ENCODE peak calls at places on chromosomes 3 and 15, in seven cellular contexts. One of them, this sample, is unnamed.
A peak's percentile ranks its signal among the peaks of the same experiment; 100 is the strongest.

GRCh38 chr3:170614214-170614966 is 28.5 kb upstream of the SLC7A14 start:
- DNase-seq in Panc1: peak; percentile 61
- DNase-seq in coronary artery: no peak
- DNase-seq in tibial nerve: peak; percentile 32
- DNase-seq in BJ: peak; percentile 57
- DNase-seq in spleen: no peak
- DNase-seq in choroid plexus epithelial cell: peak; percentile 83
- DNase-seq in this sample: peak; percentile 91

GRCh38 chr3:41898631-41899030 is 63.3 kb downstream of the ULK4 start:
- DNase-seq in Panc1: no peak
- DNase-seq in coronary artery: no peak
- DNase-seq in tibial nerve: no peak
- DNase-seq in BJ: no peak
- DNase-seq in spleen: no peak
- DNase-seq in choroid plexus epithelial cell: no peak
- DNase-seq in this sample: no peak

GRCh38 chr3:188176884-188177283 is 22.9 kb downstream of the LPP start:
- DNase-seq in Panc1: no peak
- DNase-seq in coronary artery: no peak
- DNase-seq in tibial nerve: no peak
- DNase-seq in BJ: no peak
- DNase-seq in spleen: no peak
- DNase-seq in choroid plexus epithelial cell: no peak
- DNase-seq in this sample: no peak

GRCh38 chr3:141275973-141276372 is 44.3 kb downstream of the PXYLP1 start:
- DNase-seq in Panc1: peak; percentile 48
- DNase-seq in coronary artery: peak; percentile 8
- DNase-seq in tibial nerve: no peak
- DNase-seq in BJ: no peak
- DNase-seq in spleen: no peak
- DNase-seq in choroid plexus epithelial cell: peak; percentile 80
- DNase-seq in this sample: peak; percentile 100

GRCh38 chr15:89556413-89557262 is 18.6 kb upstream of the TICRR start:
- DNase-seq in Panc1: peak; percentile 60
- DNase-seq in coronary artery: no peak
- DNase-seq in tibial nerve: peak; percentile 73
- DNase-seq in BJ: peak; percentile 19
- DNase-seq in spleen: no peak
- DNase-seq in choroid plexus epithelial cell: peak; percentile 90
- DNase-seq in this sample: peak; percentile 79

GRCh38 chr3:4751057-4752051 is 227.9 kb upstream of the BHLHE40 start:
- DNase-seq in Panc1: no peak
- DNase-seq in coronary artery: no peak
- DNase-seq in tibial nerve: no peak
- DNase-seq in BJ: peak; percentile 86
- DNase-seq in spleen: no peak
- DNase-seq in choroid plexus epithelial cell: peak; percentile 87
- DNase-seq in this sample: peak; percentile 91

GRCh38 chr15:75238150-75238549 is 20.0 kb upstream of the GOLGA6C start:
- DNase-seq in Panc1: no peak
- DNase-seq in coronary artery: no peak
- DNase-seq in tibial nerve: no peak
- DNase-seq in BJ: no peak
- DNase-seq in spleen: peak; percentile 15
- DNase-seq in choroid plexus epithelial cell: no peak
- DNase-seq in this sample: no peak

GRCh38 chr3:134885877-134886621 is 91.0 kb downstream of the EPHB1 start:
- DNase-seq in Panc1: no peak
- DNase-seq in coronary artery: no peak
- DNase-seq in tibial nerve: no peak
- DNase-seq in BJ: peak; percentile 30
- DNase-seq in spleen: peak; percentile 7
- DNase-seq in choroid plexus epithelial cell: no peak
- DNase-seq in this sample: peak; percentile 32

GRCh38 chr3:176992565-176992964 is 204.7 kb downstream of the TBL1XR1 start:
- DNase-seq in Panc1: no peak
- DNase-seq in coronary artery: no peak
- DNase-seq in tibial nerve: no peak
- DNase-seq in BJ: no peak
- DNase-seq in spleen: no peak
- DNase-seq in choroid plexus epithelial cell: no peak
- DNase-seq in this sample: no peak

GRCh38 chr3:129054605-129055104 is 5.9 kb upstream of the GP9 start:
- DNase-seq in Panc1: no peak
- DNase-seq in coronary artery: no peak
- DNase-seq in tibial nerve: no peak
- DNase-seq in BJ: no peak
- DNase-seq in spleen: peak; percentile 5
- DNase-seq in choroid plexus epithelial cell: peak; percentile 16
- DNase-seq in this sample: no peak

GRCh38 chr3:128786434-128787020 is 60.5 kb downstream of the RAB7A start:
- DNase-seq in Panc1: no peak
- DNase-seq in coronary artery: no peak
- DNase-seq in tibial nerve: no peak
- DNase-seq in BJ: no peak
- DNase-seq in spleen: no peak
- DNase-seq in choroid plexus epithelial cell: no peak
- DNase-seq in this sample: no peak

GRCh38 chr3:15501126-15501525 is 20.4 kb downstream of the COLQ start:
- DNase-seq in Panc1: no peak
- DNase-seq in coronary artery: no peak
- DNase-seq in tibial nerve: no peak
- DNase-seq in BJ: no peak
- DNase-seq in spleen: no peak
- DNase-seq in choroid plexus epithelial cell: no peak
- DNase-seq in this sample: no peak

GRCh38 chr3:133591271-133591742 is 17.8 kb downstream of the CDV3 start:
- DNase-seq in Panc1: no peak
- DNase-seq in coronary artery: no peak
- DNase-seq in tibial nerve: no peak
- DNase-seq in BJ: no peak
- DNase-seq in spleen: no peak
- DNase-seq in choroid plexus epithelial cell: peak; percentile 46
- DNase-seq in this sample: peak; percentile 56

GRCh38 chr3:164903820-164904451 is 174.4 kb downstream of the SI start:
- DNase-seq in Panc1: no peak
- DNase-seq in coronary artery: no peak
- DNase-seq in tibial nerve: no peak
- DNase-seq in BJ: no peak
- DNase-seq in spleen: no peak
- DNase-seq in choroid plexus epithelial cell: no peak
- DNase-seq in this sample: no peak

GRCh38 chr3:88003115-88003755 is 55.6 kb downstream of the CGGBP1 start:
- DNase-seq in Panc1: no peak
- DNase-seq in coronary artery: no peak
- DNase-seq in tibial nerve: peak; percentile 50
- DNase-seq in BJ: peak; percentile 8
- DNase-seq in spleen: no peak
- DNase-seq in choroid plexus epithelial cell: peak; percentile 77
- DNase-seq in this sample: peak; percentile 66

GRCh38 chr3:69460034-69460433 is 74.1 kb upstream of the FRMD4B start:
- DNase-seq in Panc1: no peak
- DNase-seq in coronary artery: no peak
- DNase-seq in tibial nerve: no peak
- DNase-seq in BJ: no peak
- DNase-seq in spleen: no peak
- DNase-seq in choroid plexus epithelial cell: no peak
- DNase-seq in this sample: no peak

GRCh38 chr15:69848551-69849231 is 249.0 kb downstream of the TLE3 start:
- DNase-seq in Panc1: no peak
- DNase-seq in coronary artery: no peak
- DNase-seq in tibial nerve: no peak
- DNase-seq in BJ: no peak
- DNase-seq in spleen: no peak
- DNase-seq in choroid plexus epithelial cell: no peak
- DNase-seq in this sample: peak; percentile 30

GRCh38 chr3:111947179-111947727 is 31.6 kb upstream of the ABHD10 start:
- DNase-seq in Panc1: no peak
- DNase-seq in coronary artery: no peak
- DNase-seq in tibial nerve: no peak
- DNase-seq in BJ: peak; percentile 71
- DNase-seq in spleen: no peak
- DNase-seq in choroid plexus epithelial cell: peak; percentile 73
- DNase-seq in this sample: no peak

GRCh38 chr3:152071924-152072323 is 196.8 kb upstream of the MBNL1 start:
- DNase-seq in Panc1: no peak
- DNase-seq in coronary artery: no peak
- DNase-seq in tibial nerve: no peak
- DNase-seq in BJ: no peak
- DNase-seq in spleen: no peak
- DNase-seq in choroid plexus epithelial cell: peak; percentile 86
- DNase-seq in this sample: peak; percentile 55

GRCh38 chr3:195451373-195452000 is 8.7 kb upstream of the ACAP2 start:
- DNase-seq in Panc1: no peak
- DNase-seq in coronary artery: no peak
- DNase-seq in tibial nerve: no peak
- DNase-seq in BJ: no peak
- DNase-seq in spleen: no peak
- DNase-seq in choroid plexus epithelial cell: no peak
- DNase-seq in this sample: no peak

GRCh38 chr3:136979684-136980083 is 21.9 kb downstream of the IL20RB start:
- DNase-seq in Panc1: no peak
- DNase-seq in coronary artery: no peak
- DNase-seq in tibial nerve: no peak
- DNase-seq in BJ: no peak
- DNase-seq in spleen: no peak
- DNase-seq in choroid plexus epithelial cell: no peak
- DNase-seq in this sample: peak; percentile 74

GRCh38 chr3:110026421-110026820 is 689.1 kb upstream of the DPPA4 start:
- DNase-seq in Panc1: no peak
- DNase-seq in coronary artery: no peak
- DNase-seq in tibial nerve: no peak
- DNase-seq in BJ: no peak
- DNase-seq in spleen: no peak
- DNase-seq in choroid plexus epithelial cell: peak; percentile 4
- DNase-seq in this sample: no peak

GRCh38 chr3:128504533-128504915 is 11.5 kb upstream of the GATA2 start:
- DNase-seq in Panc1: no peak
- DNase-seq in coronary artery: no peak
- DNase-seq in tibial nerve: no peak
- DNase-seq in BJ: no peak
- DNase-seq in spleen: no peak
- DNase-seq in choroid plexus epithelial cell: no peak
- DNase-seq in this sample: no peak

GRCh38 chr3:158313344-158313927 is 203.5 kb downstream of the RSRC1 start:
- DNase-seq in Panc1: peak; percentile 22
- DNase-seq in coronary artery: no peak
- DNase-seq in tibial nerve: no peak
- DNase-seq in BJ: no peak
- DNase-seq in spleen: no peak
- DNase-seq in choroid plexus epithelial cell: peak; percentile 76
- DNase-seq in this sample: peak; percentile 52

GRCh38 chr15:101479342-101479845 is 10.1 kb downstream of the PCSK6 start:
- DNase-seq in Panc1: no peak
- DNase-seq in coronary artery: no peak
- DNase-seq in tibial nerve: no peak
- DNase-seq in BJ: no peak
- DNase-seq in spleen: peak; percentile 73
- DNase-seq in choroid plexus epithelial cell: no peak
- DNase-seq in this sample: no peak

DNA sequence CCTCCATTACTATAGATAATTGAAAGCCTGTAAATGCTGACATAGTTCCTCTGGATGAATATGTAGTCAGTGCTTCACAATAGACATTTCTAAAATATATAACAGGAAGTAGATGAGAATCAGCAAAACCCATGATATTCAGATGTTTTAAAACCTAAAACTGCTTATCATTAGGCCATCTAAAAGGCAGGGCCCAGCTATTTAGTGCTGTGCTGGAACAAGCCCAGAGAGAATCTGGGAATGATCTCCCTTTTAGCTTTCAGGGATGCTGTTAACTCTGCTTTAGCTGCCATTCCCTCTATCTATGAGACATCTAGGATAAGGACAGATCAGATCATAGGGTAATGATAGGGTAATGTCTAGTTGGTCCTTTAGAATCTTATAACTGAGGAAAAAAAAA is 106.8 kb downstream of the SLMAP start:
- DNase-seq in Panc1: no peak
- DNase-seq in coronary artery: no peak
- DNase-seq in tibial nerve: no peak
- DNase-seq in BJ: no peak
- DNase-seq in spleen: no peak
- DNase-seq in choroid plexus epithelial cell: no peak
- DNase-seq in this sample: no peak
- H3K4me3 ChIP-seq in Panc1: no peak overlapping the region
- H3K4me3 ChIP-seq in coronary artery: no peak overlapping the region
- H3K4me3 ChIP-seq in tibial nerve: no peak overlapping the region
- H3K4me3 ChIP-seq in BJ: no peak overlapping the region
- H3K4me3 ChIP-seq in spleen: no peak overlapping the region
- H3K4me3 ChIP-seq in choroid plexus epithelial cell: no peak overlapping the region
- H3K4me3 ChIP-seq in this sample: no peak overlapping the region

GRCh38 chr15:39139431-39140059 is 441.3 kb upstream of the THBS1 start:
- DNase-seq in Panc1: no peak
- DNase-seq in coronary artery: no peak
- DNase-seq in tibial nerve: no peak
- DNase-seq in BJ: no peak
- DNase-seq in spleen: no peak
- DNase-seq in choroid plexus epithelial cell: no peak
- DNase-seq in this sample: no peak
- H3K4me3 ChIP-seq in Panc1: no peak overlapping the region
- H3K4me3 ChIP-seq in coronary artery: no peak overlapping the region
- H3K4me3 ChIP-seq in tibial nerve: no peak overlapping the region
- H3K4me3 ChIP-seq in BJ: no peak overlapping the region
- H3K4me3 ChIP-seq in spleen: no peak overlapping the region
- H3K4me3 ChIP-seq in choroid plexus epithelial cell: no peak overlapping the region
- H3K4me3 ChIP-seq in this sample: no peak overlapping the region

GRCh38 chr3:58391156-58391865 is 42.3 kb downstream of the PDHB start:
- DNase-seq in Panc1: no peak
- DNase-seq in coronary artery: no peak
- DNase-seq in tibial nerve: no peak
- DNase-seq in BJ: no peak
- DNase-seq in spleen: no peak
- DNase-seq in choroid plexus epithelial cell: no peak
- DNase-seq in this sample: no peak
- H3K4me3 ChIP-seq in Panc1: no peak overlapping the region
- H3K4me3 ChIP-seq in coronary artery: no peak overlapping the region
- H3K4me3 ChIP-seq in tibial nerve: no peak overlapping the region
- H3K4me3 ChIP-seq in BJ: no peak overlapping the region
- H3K4me3 ChIP-seq in spleen: no peak overlapping the region
- H3K4me3 ChIP-seq in choroid plexus epithelial cell: no peak overlapping the region
- H3K4me3 ChIP-seq in this sample: no peak overlapping the region

DNA sequence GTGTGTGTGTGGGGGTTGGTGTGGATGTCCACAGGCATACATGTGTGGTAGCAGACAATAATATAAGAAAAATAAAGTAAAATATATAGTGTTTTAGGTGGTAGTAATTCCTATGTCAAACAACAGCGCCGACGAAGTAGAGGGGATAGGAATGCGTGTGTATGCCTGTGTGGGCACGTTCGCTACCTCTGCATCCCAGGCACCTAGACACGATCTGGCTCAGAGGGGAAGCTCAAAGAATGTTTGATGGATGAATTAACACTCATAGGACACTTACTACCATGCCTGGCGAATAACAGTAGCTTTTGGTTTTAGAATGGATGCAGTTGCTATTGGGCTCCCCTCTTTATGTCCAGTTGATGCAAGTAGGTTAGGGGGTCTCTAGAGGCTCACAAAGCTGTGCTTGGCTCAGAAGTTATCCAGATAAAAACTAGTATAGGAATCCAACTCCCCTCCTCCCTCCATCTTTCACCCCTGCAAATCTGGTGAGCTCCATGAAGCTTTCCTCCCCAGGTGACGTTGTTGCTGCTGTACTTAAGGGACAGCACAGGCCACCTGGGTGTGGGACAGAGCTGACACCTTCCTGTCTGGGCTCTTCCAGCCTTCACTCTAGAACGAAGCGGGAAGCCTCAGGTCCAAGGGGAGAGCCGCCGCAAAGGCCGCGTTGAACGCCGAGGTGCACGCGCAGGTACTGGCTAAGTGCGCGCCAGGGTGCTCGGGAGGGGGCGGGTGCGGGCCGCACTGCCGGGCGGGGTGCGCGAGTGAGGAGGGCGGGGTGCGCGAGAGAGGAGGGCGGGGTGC is 192.6 kb upstream of the LYSMD4 start:
- DNase-seq in Panc1: no peak
- DNase-seq in coronary artery: peak; percentile 83
- DNase-seq in tibial nerve: no peak
- DNase-seq in BJ: no peak
- DNase-seq in spleen: peak; percentile 97
- DNase-seq in choroid plexus epithelial cell: peak; percentile 6
- DNase-seq in this sample: peak; percentile 72
- H3K4me3 ChIP-seq in Panc1: peak overlapping the region; percentile 40
- H3K4me3 ChIP-seq in coronary artery: peak overlapping the region; percentile 79
- H3K4me3 ChIP-seq in tibial nerve: peak overlapping the region; percentile 33
- H3K4me3 ChIP-seq in BJ: peak overlapping the region; percentile 14
- H3K4me3 ChIP-seq in spleen: peak overlapping the region; percentile 27
- H3K4me3 ChIP-seq in choroid plexus epithelial cell: peak overlapping the region; percentile 46
- H3K4me3 ChIP-seq in this sample: peak overlapping the region; percentile 31